ENCODE peak calls at places on chromosomes 4 and X, in four cellular contexts. One of them, this sample, is unnamed.

GRCh38 chr4:48340276-48340904 is 939 bp upstream of the SLAIN2 start:
- DNase-seq in germinal center: peak
- DNase-seq in AG08395: peak
- DNase-seq in AG04450: peak
- DNase-seq in this sample: peak

GRCh38 chr4:82044141-82044993 is 329.4 kb downstream of the HNRNPD start:
- DNase-seq in AG08395: peak
- DNase-seq in germinal center: no peak
- DNase-seq in AG04450: no peak
- DNase-seq in this sample: no peak

GRCh38 chrX:101452051-101452450 is 33.2 kb upstream of the ARMCX4 start:
- DNase-seq in germinal center: no peak
- DNase-seq in AG04450: no peak
- DNase-seq in AG08395: no peak
- DNase-seq in this sample: no peak

GRCh38 chr4:112523764-112524505 is 8.0 kb upstream of the NEUROG2 start:
- DNase-seq in AG04450: no peak
- DNase-seq in germinal center: peak
- DNase-seq in AG08395: peak
- DNase-seq in this sample: no peak

GRCh38 chr4:53015681-53016080 is 153.6 kb downstream of the RASL11B start:
- DNase-seq in AG04450: no peak
- DNase-seq in AG08395: no peak
- DNase-seq in germinal center: no peak
- DNase-seq in this sample: no peak

GRCh38 chr4:168811793-168812651 is 198.0 kb downstream of the CBR4 start:
- DNase-seq in AG08395: peak
- DNase-seq in AG04450: no peak
- DNase-seq in germinal center: no peak
- DNase-seq in this sample: no peak

GRCh38 chr4:6228158-6229067 is 28.1 kb upstream of the JAKMIP1 start:
- DNase-seq in germinal center: no peak
- DNase-seq in AG04450: no peak
- DNase-seq in AG08395: no peak
- DNase-seq in this sample: no peak

GRCh38 chr4:10529256-10529890 is 72.1 kb upstream of the ZNF518B start:
- DNase-seq in AG08395: no peak
- DNase-seq in AG04450: no peak
- DNase-seq in germinal center: no peak
- DNase-seq in this sample: no peak

GRCh38 chrX:151825927-151826471 is 86.7 kb upstream of the MAGEA4 start:
- DNase-seq in AG08395: peak
- DNase-seq in germinal center: no peak
- DNase-seq in AG04450: peak
- DNase-seq in this sample: peak

GRCh38 chrX:39367429-39367828 is 566.2 kb downstream of the MID1IP1 start:
- DNase-seq in AG08395: no peak
- DNase-seq in germinal center: no peak
- DNase-seq in AG04450: no peak
- DNase-seq in this sample: no peak

GRCh38 chr4:105715692-105716278 is 7.2 kb downstream of the GSTCD start:
- DNase-seq in AG04450: no peak
- DNase-seq in AG08395: peak
- DNase-seq in germinal center: no peak
- DNase-seq in this sample: no peak